ENCODE peak calls at places on chromosomes 11 and 22, in ten cellular contexts. One of them, this sample, is unnamed.

GRCh38 chr11:94678236-94678635 is 89.9 kb upstream of the AMOTL1 start:
- DNase-seq in right atrium auricular region: no peak
- DNase-seq in left ventricle myocardium inferior: no peak
- DNase-seq in esophagus squamous epithelium: no peak
- DNase-seq in tibial nerve: no peak
- DNase-seq in mesendoderm: no peak
- DNase-seq in Karpas-422: no peak
- DNase-seq in neural progenitor cell: no peak
- DNase-seq in psoas muscle: no peak
- DNase-seq in A549: no peak
- DNase-seq in this sample: no peak

GRCh38 chr11:12813371-12814225 is 139.4 kb downstream of the TEAD1 start:
- DNase-seq in neural progenitor cell: no peak
- DNase-seq in right atrium auricular region: no peak
- DNase-seq in left ventricle myocardium inferior: no peak
- DNase-seq in Karpas-422: no peak
- DNase-seq in psoas muscle: no peak
- DNase-seq in tibial nerve: peak; percentile 38
- DNase-seq in esophagus squamous epithelium: no peak
- DNase-seq in mesendoderm: no peak
- DNase-seq in A549: peak; percentile 61
- DNase-seq in this sample: no peak

GRCh38 chr11:1762537-1763302 is 1.0 kb downstream of the CTSD start:
- DNase-seq in Karpas-422: no peak
- DNase-seq in mesendoderm: no peak
- DNase-seq in esophagus squamous epithelium: no peak
- DNase-seq in right atrium auricular region: peak; percentile 82
- DNase-seq in A549: peak; percentile 54
- DNase-seq in psoas muscle: peak; percentile 70
- DNase-seq in neural progenitor cell: no peak
- DNase-seq in left ventricle myocardium inferior: peak; percentile 61
- DNase-seq in tibial nerve: peak; percentile 53
- DNase-seq in this sample: no peak

GRCh38 chr22:46619830-46620501 is at the start of gene GRAMD4:
- DNase-seq in right atrium auricular region: no peak
- DNase-seq in Karpas-422: no peak
- DNase-seq in mesendoderm: peak; percentile 21
- DNase-seq in tibial nerve: peak; percentile 36
- DNase-seq in A549: no peak
- DNase-seq in neural progenitor cell: peak; percentile 55
- DNase-seq in esophagus squamous epithelium: no peak
- DNase-seq in psoas muscle: peak; percentile 55
- DNase-seq in left ventricle myocardium inferior: peak; percentile 74
- DNase-seq in this sample: no peak

GRCh38 chr22:19509923-19510322 is 14.3 kb downstream of the CLDN5 start:
- DNase-seq in neural progenitor cell: no peak
- DNase-seq in tibial nerve: no peak
- DNase-seq in left ventricle myocardium inferior: no peak
- DNase-seq in esophagus squamous epithelium: no peak
- DNase-seq in right atrium auricular region: no peak
- DNase-seq in Karpas-422: no peak
- DNase-seq in A549: no peak
- DNase-seq in mesendoderm: no peak
- DNase-seq in psoas muscle: no peak
- DNase-seq in this sample: no peak

GRCh38 chr11:43282607-43283440 is 29.0 kb upstream of the API5 start:
- DNase-seq in left ventricle myocardium inferior: peak; percentile 25
- DNase-seq in Karpas-422: peak; percentile 83
- DNase-seq in mesendoderm: peak; percentile 48
- DNase-seq in esophagus squamous epithelium: no peak
- DNase-seq in A549: peak; percentile 25
- DNase-seq in tibial nerve: peak; percentile 8
- DNase-seq in right atrium auricular region: no peak
- DNase-seq in psoas muscle: no peak
- DNase-seq in neural progenitor cell: peak; percentile 72
- DNase-seq in this sample: no peak

GRCh38 chr11:35388054-35388453 is 31.3 kb downstream of the SLC1A2 start:
- DNase-seq in A549: no peak
- DNase-seq in psoas muscle: no peak
- DNase-seq in tibial nerve: no peak
- DNase-seq in Karpas-422: no peak
- DNase-seq in mesendoderm: no peak
- DNase-seq in left ventricle myocardium inferior: no peak
- DNase-seq in esophagus squamous epithelium: no peak
- DNase-seq in right atrium auricular region: no peak
- DNase-seq in neural progenitor cell: no peak
- DNase-seq in this sample: no peak

GRCh38 chr22:50313021-50313420 is 5.6 kb upstream of the PLXNB2 start:
- DNase-seq in mesendoderm: no peak
- DNase-seq in psoas muscle: no peak
- DNase-seq in neural progenitor cell: no peak
- DNase-seq in left ventricle myocardium inferior: no peak
- DNase-seq in A549: no peak
- DNase-seq in tibial nerve: no peak
- DNase-seq in right atrium auricular region: no peak
- DNase-seq in esophagus squamous epithelium: no peak
- DNase-seq in Karpas-422: no peak
- DNase-seq in this sample: no peak

GRCh38 chr22:37388538-37388937 is 38.7 kb downstream of the ELFN2 start:
- DNase-seq in tibial nerve: no peak
- DNase-seq in psoas muscle: no peak
- DNase-seq in esophagus squamous epithelium: no peak
- DNase-seq in neural progenitor cell: no peak
- DNase-seq in A549: no peak
- DNase-seq in left ventricle myocardium inferior: no peak
- DNase-seq in Karpas-422: no peak
- DNase-seq in mesendoderm: no peak
- DNase-seq in right atrium auricular region: no peak
- DNase-seq in this sample: no peak

GRCh38 chr22:37384691-37385090 is 42.6 kb downstream of the ELFN2 start:
- DNase-seq in tibial nerve: no peak
- DNase-seq in psoas muscle: no peak
- DNase-seq in A549: no peak
- DNase-seq in esophagus squamous epithelium: no peak
- DNase-seq in neural progenitor cell: no peak
- DNase-seq in mesendoderm: no peak
- DNase-seq in left ventricle myocardium inferior: no peak
- DNase-seq in right atrium auricular region: no peak
- DNase-seq in Karpas-422: no peak
- DNase-seq in this sample: no peak

GRCh38 chr22:37390075-37390474 is 37.2 kb downstream of the ELFN2 start:
- DNase-seq in right atrium auricular region: no peak
- DNase-seq in Karpas-422: no peak
- DNase-seq in left ventricle myocardium inferior: no peak
- DNase-seq in tibial nerve: no peak
- DNase-seq in A549: no peak
- DNase-seq in esophagus squamous epithelium: no peak
- DNase-seq in mesendoderm: no peak
- DNase-seq in neural progenitor cell: no peak
- DNase-seq in psoas muscle: no peak
- DNase-seq in this sample: no peak

GRCh38 chr22:37386441-37386840 is 40.8 kb downstream of the ELFN2 start:
- DNase-seq in esophagus squamous epithelium: no peak
- DNase-seq in left ventricle myocardium inferior: no peak
- DNase-seq in tibial nerve: no peak
- DNase-seq in mesendoderm: no peak
- DNase-seq in neural progenitor cell: peak; percentile 51
- DNase-seq in A549: no peak
- DNase-seq in right atrium auricular region: no peak
- DNase-seq in psoas muscle: no peak
- DNase-seq in Karpas-422: no peak
- DNase-seq in this sample: no peak

GRCh38 chr22:37387793-37388192 is 39.5 kb downstream of the ELFN2 start:
- DNase-seq in A549: no peak
- DNase-seq in mesendoderm: no peak
- DNase-seq in Karpas-422: no peak
- DNase-seq in tibial nerve: no peak
- DNase-seq in esophagus squamous epithelium: no peak
- DNase-seq in right atrium auricular region: no peak
- DNase-seq in psoas muscle: no peak
- DNase-seq in left ventricle myocardium inferior: no peak
- DNase-seq in neural progenitor cell: no peak
- DNase-seq in this sample: no peak
- H3K27ac ChIP-seq in A549: no peak overlapping the region
- H3K27ac ChIP-seq in mesendoderm: no peak overlapping the region
- H3K27ac ChIP-seq in Karpas-422: no peak overlapping the region
- H3K27ac ChIP-seq in tibial nerve: no peak overlapping the region
- H3K27ac ChIP-seq in esophagus squamous epithelium: no peak overlapping the region
- H3K27ac ChIP-seq in right atrium auricular region: no peak overlapping the region
- H3K27ac ChIP-seq in psoas muscle: no peak overlapping the region
- H3K27ac ChIP-seq in left ventricle myocardium inferior: no peak overlapping the region
- H3K27ac ChIP-seq in neural progenitor cell: no peak overlapping the region
- H3K27ac ChIP-seq in this sample: no peak overlapping the region

GRCh38 chr11:114110948-114111347 is 51.4 kb downstream of the ZBTB16 start:
- DNase-seq in psoas muscle: no peak
- DNase-seq in Karpas-422: no peak
- DNase-seq in mesendoderm: no peak
- DNase-seq in esophagus squamous epithelium: no peak
- DNase-seq in tibial nerve: peak; percentile 78
- DNase-seq in A549: no peak
- DNase-seq in right atrium auricular region: peak; percentile 83
- DNase-seq in neural progenitor cell: no peak
- DNase-seq in left ventricle myocardium inferior: no peak
- DNase-seq in this sample: no peak
- H3K4me3 ChIP-seq in psoas muscle: peak overlapping the region; percentile 40
- H3K4me3 ChIP-seq in Karpas-422: no peak overlapping the region
- H3K4me3 ChIP-seq in mesendoderm: no peak overlapping the region
- H3K4me3 ChIP-seq in esophagus squamous epithelium: peak overlapping the region; percentile 29
- H3K4me3 ChIP-seq in tibial nerve: no peak overlapping the region
- H3K4me3 ChIP-seq in A549: no peak overlapping the region
- H3K4me3 ChIP-seq in right atrium auricular region: no peak overlapping the region
- H3K4me3 ChIP-seq in neural progenitor cell: no peak overlapping the region
- H3K4me3 ChIP-seq in left ventricle myocardium inferior: peak overlapping the region; percentile 48
- H3K4me3 ChIP-seq in this sample: no peak overlapping the region

DNA sequence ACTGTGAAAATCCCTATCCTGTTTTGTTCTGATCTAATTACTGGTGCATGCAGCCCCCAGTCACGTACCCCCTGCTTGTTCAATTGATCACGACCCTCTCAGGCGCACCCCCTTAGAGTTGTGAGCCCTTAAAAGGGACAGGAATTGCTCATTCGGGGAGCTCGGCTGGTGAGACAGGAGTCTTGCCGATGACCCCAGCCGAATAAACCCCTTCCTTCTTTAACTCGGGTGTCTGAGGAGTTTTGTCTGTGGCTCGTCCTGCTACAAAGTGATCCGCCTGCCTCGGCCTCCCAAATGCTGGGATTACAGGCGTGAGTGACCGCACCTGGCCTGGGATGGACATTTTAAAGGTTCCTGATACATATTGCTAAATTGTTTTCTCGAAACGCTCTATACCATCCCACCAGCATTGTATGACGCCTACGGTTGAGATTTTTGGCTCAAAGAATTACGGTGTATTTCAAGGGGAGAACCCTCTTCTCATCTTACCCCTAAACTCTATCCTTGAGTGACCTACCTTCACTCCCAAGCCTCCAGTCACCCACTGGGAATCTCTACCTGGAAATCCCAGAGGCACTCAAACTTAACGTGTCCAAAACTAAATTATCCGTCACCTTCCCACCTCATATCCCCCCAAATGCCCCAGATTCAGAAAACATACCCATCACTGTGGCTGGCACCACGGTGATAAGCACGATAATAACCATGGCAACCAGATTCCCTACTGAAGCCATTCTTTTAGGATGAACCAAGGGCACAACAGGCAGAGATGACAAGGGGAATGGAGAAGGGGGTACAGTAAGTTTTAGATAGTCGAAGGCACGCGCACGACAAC is 789 bp upstream of the POLA2 start:
- DNase-seq in psoas muscle: no peak
- DNase-seq in left ventricle myocardium inferior: no peak
- DNase-seq in tibial nerve: peak; percentile 9
- DNase-seq in right atrium auricular region: no peak
- DNase-seq in mesendoderm: peak; percentile 82
- DNase-seq in Karpas-422: peak; percentile 43
- DNase-seq in esophagus squamous epithelium: no peak
- DNase-seq in neural progenitor cell: no peak
- DNase-seq in A549: peak; percentile 43
- DNase-seq in this sample: no peak
- H3K27ac ChIP-seq in psoas muscle: peak overlapping the region; percentile 84
- H3K27ac ChIP-seq in left ventricle myocardium inferior: peak overlapping the region; percentile 95
- H3K27ac ChIP-seq in tibial nerve: peak overlapping the region; percentile 94
- H3K27ac ChIP-seq in right atrium auricular region: peak overlapping the region; percentile 87
- H3K27ac ChIP-seq in mesendoderm: no peak overlapping the region
- H3K27ac ChIP-seq in Karpas-422: peak overlapping the region; percentile 52
- H3K27ac ChIP-seq in esophagus squamous epithelium: peak overlapping the region; percentile 91
- H3K27ac ChIP-seq in neural progenitor cell: no peak overlapping the region
- H3K27ac ChIP-seq in A549: peak overlapping the region; percentile 93
- H3K27ac ChIP-seq in this sample: peak overlapping the region; percentile 91

GRCh38 chr11:44952082-44952481 is 1.4 kb upstream of the TP53I11 start:
- DNase-seq in neural progenitor cell: no peak
- DNase-seq in esophagus squamous epithelium: no peak
- DNase-seq in psoas muscle: no peak
- DNase-seq in tibial nerve: no peak
- DNase-seq in mesendoderm: no peak
- DNase-seq in left ventricle myocardium inferior: no peak
- DNase-seq in Karpas-422: no peak
- DNase-seq in A549: no peak
- DNase-seq in right atrium auricular region: no peak
- DNase-seq in this sample: no peak

GRCh38 chr11:44948155-44948554 is 2.5 kb downstream of the TP53I11 start:
- DNase-seq in Karpas-422: no peak
- DNase-seq in mesendoderm: no peak
- DNase-seq in right atrium auricular region: no peak
- DNase-seq in neural progenitor cell: no peak
- DNase-seq in A549: no peak
- DNase-seq in tibial nerve: no peak
- DNase-seq in esophagus squamous epithelium: no peak
- DNase-seq in psoas muscle: no peak
- DNase-seq in left ventricle myocardium inferior: no peak
- DNase-seq in this sample: no peak

GRCh38 chr11:44950625-44951472 is at the start of gene TP53I11:
- DNase-seq in esophagus squamous epithelium: no peak
- DNase-seq in tibial nerve: peak; percentile 31
- DNase-seq in Karpas-422: no peak
- DNase-seq in neural progenitor cell: peak; percentile 84
- DNase-seq in psoas muscle: peak; percentile 88
- DNase-seq in left ventricle myocardium inferior: peak; percentile 88
- DNase-seq in A549: peak; percentile 53
- DNase-seq in right atrium auricular region: peak; percentile 85
- DNase-seq in mesendoderm: no peak
- DNase-seq in this sample: no peak

GRCh38 chr11:44949160-44950035 is 1.3 kb downstream of the TP53I11 start:
- DNase-seq in A549: peak; percentile 58
- DNase-seq in psoas muscle: no peak
- DNase-seq in tibial nerve: no peak
- DNase-seq in Karpas-422: no peak
- DNase-seq in right atrium auricular region: no peak
- DNase-seq in neural progenitor cell: peak; percentile 88
- DNase-seq in esophagus squamous epithelium: no peak
- DNase-seq in left ventricle myocardium inferior: no peak
- DNase-seq in mesendoderm: peak; percentile 85
- DNase-seq in this sample: no peak

DNA sequence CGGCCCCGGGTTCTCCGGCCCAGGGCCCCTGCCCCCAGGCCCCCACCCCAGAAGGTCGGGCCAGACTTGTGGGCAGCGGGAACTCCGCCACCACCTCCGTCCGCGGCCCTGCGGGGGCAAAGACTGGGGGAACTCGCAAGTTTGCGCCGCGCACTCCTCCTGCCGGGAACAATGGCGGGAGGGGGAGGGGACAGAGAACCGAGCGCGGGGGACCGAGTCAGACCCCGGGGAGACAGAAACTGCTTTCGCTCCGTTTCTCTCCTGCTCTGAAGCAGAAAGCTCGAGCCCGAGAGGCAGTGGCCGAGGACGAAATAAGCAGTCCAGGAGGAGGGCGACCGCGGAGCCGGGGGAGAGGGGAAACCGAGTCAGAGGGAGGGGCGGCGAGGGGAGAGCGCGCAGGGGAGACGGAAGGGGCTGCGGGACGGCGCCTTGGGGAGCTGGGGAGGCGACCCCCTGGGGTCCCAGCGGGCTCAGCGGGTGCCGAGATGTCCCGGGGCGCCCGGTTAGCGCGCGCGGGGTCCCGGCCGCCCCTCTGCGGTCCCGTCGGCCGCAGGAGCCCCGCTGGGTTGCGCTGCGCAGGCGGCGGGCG is 553 bp downstream of the TP53I11 start:
- DNase-seq in psoas muscle: peak; percentile 48
- DNase-seq in neural progenitor cell: peak; percentile 80
- DNase-seq in Karpas-422: no peak
- DNase-seq in left ventricle myocardium inferior: no peak
- DNase-seq in esophagus squamous epithelium: no peak
- DNase-seq in mesendoderm: no peak
- DNase-seq in A549: no peak
- DNase-seq in tibial nerve: peak; percentile 31
- DNase-seq in right atrium auricular region: no peak
- DNase-seq in this sample: no peak
- H3K4me3 ChIP-seq in psoas muscle: peak overlapping the region; percentile 79
- H3K4me3 ChIP-seq in neural progenitor cell: peak overlapping the region; percentile 90
- H3K4me3 ChIP-seq in Karpas-422: no peak overlapping the region
- H3K4me3 ChIP-seq in left ventricle myocardium inferior: peak overlapping the region; percentile 99
- H3K4me3 ChIP-seq in esophagus squamous epithelium: peak overlapping the region; percentile 72
- H3K4me3 ChIP-seq in mesendoderm: peak overlapping the region; percentile 77
- H3K4me3 ChIP-seq in A549: peak overlapping the region; percentile 99
- H3K4me3 ChIP-seq in tibial nerve: peak overlapping the region; percentile 95
- H3K4me3 ChIP-seq in right atrium auricular region: peak overlapping the region; percentile 71
- H3K4me3 ChIP-seq in this sample: peak overlapping the region; percentile 71